ENCODE peak calls at places on chromosomes 7 and 10, in ten cellular contexts. U, D, Z, S, V, Y, A, B, G and L are unnamed samples.

GRCh38 chr7:146864644-146865043 is 748.0 kb downstream of the CNTNAP2 start:
- DNase-seq in U (no peak), D (no peak), Z (no peak), S (no peak), V (no peak), Y (no peak), A (no peak), B (no peak), G (no peak), L (no peak)

GRCh38 chr10:26725837-26726727 is 28.6 kb downstream of the PDSS1 start:
- DNase-seq in U (no peak), D (peak; percentile 38), Z (peak; percentile 74), S (peak; percentile 58), V (peak; percentile 38), Y (peak; percentile 83), A (peak; percentile 44), B (peak; percentile 55), G (no peak), L (peak; percentile 25)

GRCh38 chr7:142476077-142476476 is 218.2 kb upstream of the PRSS58 start:
- DNase-seq in U (no peak), D (no peak), Z (no peak), S (no peak), V (no peak), Y (no peak), A (no peak), B (no peak), G (no peak), L (no peak)

GRCh38 chr7:2002561-2003450 is 229.9 kb downstream of the MAD1L1 start:
- DNase-seq in U (no peak), D (no peak), Z (no peak), S (no peak), V (no peak), Y (no peak), A (no peak), B (no peak), G (no peak), L (no peak)

GRCh38 chr7:102849079-102849478 is 63.7 kb upstream of the LRRC17 start:
- DNase-seq in U (no peak), D (no peak), Z (no peak), S (no peak), V (no peak), Y (no peak), A (no peak), B (no peak), G (no peak), L (no peak)

GRCh38 chr7:54339074-54339473 is 203.1 kb upstream of the VSTM2A start:
- DNase-seq in U (no peak), D (no peak), Z (peak; percentile 26), S (no peak), V (no peak), Y (no peak), A (peak; percentile 3), B (no peak), G (no peak), L (no peak)

GRCh38 chr7:149790754-149791360 is 17.5 kb upstream of the ZNF467 start:
- DNase-seq in U (no peak), D (no peak), Z (no peak), S (no peak), V (no peak), Y (no peak), A (no peak), B (no peak), G (no peak), L (no peak)

GRCh38 chr7:80681272-80681885 is 42.9 kb downstream of the CD36 start:
- DNase-seq in U (no peak), D (no peak), Z (peak; percentile 59), S (peak; percentile 45), V (no peak), Y (peak; percentile 43), A (no peak), B (no peak), G (no peak), L (no peak)

GRCh38 chr7:156002362-156003001 is 190.2 kb upstream of the SHH start:
- DNase-seq in U (no peak), D (no peak), Z (no peak), S (no peak), V (no peak), Y (no peak), A (no peak), B (peak; percentile 22), G (no peak), L (no peak)

GRCh38 chr10:126609566-126609965 is 60.9 kb downstream of the C10orf90 start:
- DNase-seq in U (no peak), D (no peak), Z (no peak), S (no peak), V (no peak), Y (no peak), A (no peak), B (no peak), G (no peak), L (no peak)

GRCh38 chr7:35252584-35252983 is 1.3 kb downstream of the TBX20 start:
- DNase-seq in U (no peak), D (no peak), Z (no peak), S (no peak), V (no peak), Y (no peak), A (no peak), B (no peak), G (no peak), L (no peak)

GRCh38 chr10:4129866-4130455 is 345.0 kb upstream of the KLF6 start:
- DNase-seq in U (no peak), D (no peak), Z (no peak), S (no peak), V (no peak), Y (no peak), A (no peak), B (no peak), G (no peak), L (no peak)

GRCh38 chr10:63673246-63673645 is 152.0 kb downstream of the REEP3 start:
- DNase-seq in U (no peak), D (no peak), Z (no peak), S (no peak), V (no peak), Y (no peak), A (no peak), B (no peak), G (no peak), L (no peak)

GRCh38 chr10:116444527-116445142 is 17.0 kb downstream of the PNLIPRP3 start:
- DNase-seq in U (no peak), D (no peak), Z (peak; percentile 36), S (peak; percentile 70), V (no peak), Y (peak; percentile 65), A (peak; percentile 46), B (no peak), G (peak; percentile 23), L (no peak)

DNA sequence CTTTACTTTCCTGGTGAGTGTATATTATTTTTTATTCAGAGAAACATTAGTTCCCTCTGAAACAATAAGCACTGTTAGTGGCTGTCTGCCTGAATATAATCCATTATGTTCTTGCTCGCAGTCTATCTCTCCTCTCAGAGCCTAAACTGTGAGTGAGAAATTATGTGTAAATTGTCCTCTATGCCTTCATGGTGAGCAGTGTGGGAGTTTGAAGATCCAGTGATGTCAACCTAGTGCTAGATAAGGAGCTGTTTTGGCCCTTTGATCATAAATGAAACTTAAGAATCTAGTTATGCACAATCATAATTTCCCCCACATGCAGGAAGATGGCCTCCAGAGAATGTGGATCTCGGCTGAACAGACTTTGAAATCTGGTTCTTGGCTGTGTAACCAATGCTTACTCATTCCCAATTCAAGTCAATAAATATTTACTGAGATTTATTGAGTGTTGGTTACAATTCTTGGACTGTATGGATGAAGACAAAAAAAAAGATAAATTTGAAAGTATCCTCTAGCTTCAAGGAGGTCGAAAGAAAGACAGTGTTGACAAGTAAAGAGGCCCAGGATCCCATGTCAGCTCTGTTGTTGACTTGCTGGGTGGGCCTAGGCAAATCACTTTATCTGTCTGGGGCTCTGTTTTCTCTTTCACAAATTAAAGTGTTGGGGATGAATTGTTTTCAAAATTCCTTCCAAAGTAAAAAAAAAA is 970.1 kb downstream of the KCNMA1 start:
- DNase-seq in U (no peak), D (no peak), Z (peak; percentile 28), S (no peak), V (no peak), Y (no peak), A (no peak), B (no peak), G (no peak), L (no peak)
- H3K4me1 ChIP-seq in U (no peaks in the 10 kb centered on the region), D (no peaks in the 10 kb centered on the region), Z (no peaks in the 10 kb centered on the region), S (no peaks in the 10 kb centered on the region), V (no peaks in the 10 kb centered on the region), Y (no peaks in the 10 kb centered on the region), A (peaks cover 12% of the 10 kb centered on the region), B (no peaks in the 10 kb centered on the region), G (no peaks in the 10 kb centered on the region), L (no peaks in the 10 kb centered on the region)

GRCh38 chr7:158474488-158474887 is 113.1 kb downstream of the PTPRN2 start:
- DNase-seq in U (no peak), D (no peak), Z (no peak), S (no peak), V (no peak), Y (no peak), A (no peak), B (no peak), G (no peak), L (no peak)
- H3K9me3 ChIP-seq in U (no peaks in the 10 kb centered on the region), D (no peaks in the 10 kb centered on the region), Z (no peaks in the 10 kb centered on the region), S (no peaks in the 10 kb centered on the region), V (no peaks in the 10 kb centered on the region), Y (no peaks in the 10 kb centered on the region), A (no peaks in the 10 kb centered on the region), B (no peaks in the 10 kb centered on the region), G (no peaks in the 10 kb centered on the region), L (no peaks in the 10 kb centered on the region)

GRCh38 chr7:4665661-4666060 is 16.4 kb upstream of the FOXK1 start:
- DNase-seq in U (no peak), D (no peak), Z (peak; percentile 97), S (no peak), V (no peak), Y (no peak), A (no peak), B (peak; percentile 72), G (no peak), L (no peak)
- H3K27ac ChIP-seq in U (peak overlapping the region; percentile 92), D (no peak overlapping the region), Z (peak overlapping the region; percentile 58), S (no peak overlapping the region), V (no peak overlapping the region), Y (no peak overlapping the region), A (no peak overlapping the region), B (peak overlapping the region; percentile 94), G (no peak overlapping the region), L (no peak overlapping the region)

GRCh38 chr7:152369518-152369917 is 66.3 kb downstream of the KMT2C start:
- DNase-seq in U (no peak), D (no peak), Z (no peak), S (no peak), V (no peak), Y (no peak), A (no peak), B (no peak), G (no peak), L (no peak)
- H3K4me1 ChIP-seq in U (peaks cover 12% of the 10 kb centered on the region), D (peaks cover 8% of the 10 kb centered on the region), Z (no peaks in the 10 kb centered on the region), S (no peaks in the 10 kb centered on the region), V (peaks cover 27% of the 10 kb centered on the region), Y (peaks cover 12% of the 10 kb centered on the region), A (peaks cover 20% of the 10 kb centered on the region), B (no peaks in the 10 kb centered on the region), G (no peaks in the 10 kb centered on the region), L (peaks cover 3% of the 10 kb centered on the region)

DNA sequence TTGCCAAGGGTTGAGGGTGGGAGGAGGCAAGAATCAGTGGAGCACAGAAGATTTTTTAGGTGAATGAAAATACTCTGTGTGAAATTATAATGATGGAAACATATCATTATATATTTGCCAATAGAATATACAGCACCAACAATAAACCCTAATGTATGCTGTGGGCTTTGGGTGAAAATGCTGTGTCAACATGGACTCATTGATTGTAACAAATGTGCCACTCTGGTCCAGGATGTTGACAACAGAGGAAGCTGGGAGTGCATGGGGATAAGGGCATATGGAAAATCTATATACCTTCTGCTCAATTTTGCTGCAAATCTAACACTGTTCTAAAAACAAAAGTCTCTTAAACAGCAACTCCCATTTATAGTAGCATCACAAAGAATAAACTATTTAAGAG is 114.3 kb downstream of the LYZL1 start:
- DNase-seq in U (no peak), D (no peak), Z (no peak), S (no peak), V (no peak), Y (no peak), A (no peak), B (no peak), G (no peak), L (no peak)
- H3K9me3 ChIP-seq in U (peaks cover 3% of the 10 kb centered on the region), D (no peaks in the 10 kb centered on the region), Z (no peaks in the 10 kb centered on the region), S (no peaks in the 10 kb centered on the region), V (no peaks in the 10 kb centered on the region), Y (no peaks in the 10 kb centered on the region), A (no peaks in the 10 kb centered on the region), B (peaks cover 3% of the 10 kb centered on the region), G (no peaks in the 10 kb centered on the region), L (no peaks in the 10 kb centered on the region)